ENCODE peak calls at places on chromosomes 7 and 10, in five cellular contexts. J is HCT116, K is mesenchymal stem cell, I is MM.1S, P is fibroblast of lung. C is an unnamed sample.

GRCh38 chr10:8444630-8445029 is 390.1 kb downstream of the GATA3 start:
- DNase-seq in I (no peak), J (no peak), K (peak), P (no peak), C (peak)

GRCh38 chr7:94655562-94655883 is 410 bp downstream of the SGCE start:
- DNase-seq in I (no peak), P (no peak), K (no peak), J (no peak), C (no peak)

GRCh38 chr10:80191589-80192270 is 13.6 kb downstream of the ANXA11 start:
- DNase-seq in J (no peak), I (peak), P (no peak), K (no peak), C (peak)

GRCh38 chr7:137774793-137775201 is 72.0 kb downstream of the DGKI start:
- DNase-seq in P (peak), K (peak), I (no peak), J (no peak), C (peak)

GRCh38 chr7:48259463-48260280 is 88.4 kb downstream of the ABCA13 start:
- DNase-seq in K (no peak), P (no peak), J (no peak), I (no peak), C (no peak)

GRCh38 chr7:55074008-55074499 is 55.2 kb downstream of the EGFR start:
- DNase-seq in K (peak), J (peak), I (peak), P (peak), C (peak)

GRCh38 chr10:102109166-102110116 is 10.7 kb downstream of the LDB1 start:
- DNase-seq in P (no peak), K (no peak), I (no peak), J (no peak), C (no peak)

GRCh38 chr10:102831322-102832071 is 5.7 kb downstream of the CYP17A1 start:
- DNase-seq in I (no peak), P (no peak), J (no peak), K (no peak), C (no peak)

GRCh38 chr10:123595661-123596060 is 70.5 kb upstream of the GPR26 start:
- DNase-seq in K (no peak), P (no peak), J (no peak), I (no peak), C (no peak)

GRCh38 chr10:110226926-110227641 is 19.7 kb downstream of the MXI1 start:
- DNase-seq in J (peak), I (no peak), P (no peak), K (peak), C (no peak)

GRCh38 chr10:35928017-35928619 is 286.0 kb upstream of the FZD8 start:
- DNase-seq in J (no peak), K (peak), P (no peak), I (peak), C (no peak)

GRCh38 chr7:143321734-143322133 is 5.8 kb downstream of the CLCN1 start:
- DNase-seq in I (no peak), K (no peak), P (no peak), J (no peak), C (peak)

GRCh38 chr7:106205621-106206222 is 79.1 kb downstream of the NAMPT start:
- DNase-seq in P (peak), I (no peak), K (peak), J (no peak), C (no peak)

GRCh38 chr10:71077143-71077581 is 135.2 kb upstream of the UNC5B start:
- DNase-seq in P (no peak), I (no peak), J (no peak), K (no peak), C (no peak)

GRCh38 chr10:110171032-110171431 is 36.4 kb upstream of the MXI1 start:
- DNase-seq in K (no peak), J (no peak), I (no peak), P (no peak), C (peak)

GRCh38 chr10:48587101-48587500 is 17.8 kb downstream of the ARHGAP22 start:
- DNase-seq in I (no peak), K (no peak), P (no peak), J (no peak), C (no peak)

GRCh38 chr7:92095424-92095823 is 38.9 kb downstream of the CYP51A1 start:
- DNase-seq in K (no peak), P (no peak), I (no peak), J (no peak), C (no peak)

GRCh38 chr10:123135415-123136141 is at the start of gene HMX3:
- DNase-seq in K (peak), P (peak), J (no peak), I (no peak), C (no peak)

GRCh38 chr10:59878915-59879314 is 27.4 kb downstream of the CCDC6 start:
- DNase-seq in K (no peak), I (no peak), J (no peak), P (no peak), C (no peak)

GRCh38 chr7:113086431-113086888 is at the start of gene GPR85:
- DNase-seq in J (no peak), P (peak), I (no peak), K (peak), C (no peak)

GRCh38 chr7:64884085-64884912 is 18.8 kb upstream of the ZNF273 start:
- DNase-seq in P (no peak), I (no peak), J (no peak), K (no peak), C (no peak)

DNA sequence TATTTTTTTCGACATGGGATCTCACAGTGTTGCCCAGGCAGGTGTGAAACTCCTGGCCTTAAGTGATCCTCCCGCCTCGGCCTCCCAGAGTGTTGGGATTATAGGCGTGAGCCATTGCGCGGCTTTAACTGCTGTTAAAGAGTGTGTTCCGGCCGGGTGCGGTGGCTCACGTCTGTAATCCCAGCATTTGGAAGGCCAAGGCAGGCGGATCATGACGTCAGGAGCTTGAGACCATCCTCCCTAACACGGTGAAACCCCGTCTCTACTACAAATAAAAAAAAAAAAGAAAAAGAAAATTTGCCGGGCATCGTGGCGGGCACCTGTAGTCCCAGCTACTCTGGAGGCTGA is 1.1 kb downstream of the RABGEF1 start:
- DNase-seq in I (no peak), J (no peak), P (peak), K (peak), C (peak)
- H3K9ac ChIP-seq in I (peak), J (peak), P (peak), K (peak), C (peak)

DNA sequence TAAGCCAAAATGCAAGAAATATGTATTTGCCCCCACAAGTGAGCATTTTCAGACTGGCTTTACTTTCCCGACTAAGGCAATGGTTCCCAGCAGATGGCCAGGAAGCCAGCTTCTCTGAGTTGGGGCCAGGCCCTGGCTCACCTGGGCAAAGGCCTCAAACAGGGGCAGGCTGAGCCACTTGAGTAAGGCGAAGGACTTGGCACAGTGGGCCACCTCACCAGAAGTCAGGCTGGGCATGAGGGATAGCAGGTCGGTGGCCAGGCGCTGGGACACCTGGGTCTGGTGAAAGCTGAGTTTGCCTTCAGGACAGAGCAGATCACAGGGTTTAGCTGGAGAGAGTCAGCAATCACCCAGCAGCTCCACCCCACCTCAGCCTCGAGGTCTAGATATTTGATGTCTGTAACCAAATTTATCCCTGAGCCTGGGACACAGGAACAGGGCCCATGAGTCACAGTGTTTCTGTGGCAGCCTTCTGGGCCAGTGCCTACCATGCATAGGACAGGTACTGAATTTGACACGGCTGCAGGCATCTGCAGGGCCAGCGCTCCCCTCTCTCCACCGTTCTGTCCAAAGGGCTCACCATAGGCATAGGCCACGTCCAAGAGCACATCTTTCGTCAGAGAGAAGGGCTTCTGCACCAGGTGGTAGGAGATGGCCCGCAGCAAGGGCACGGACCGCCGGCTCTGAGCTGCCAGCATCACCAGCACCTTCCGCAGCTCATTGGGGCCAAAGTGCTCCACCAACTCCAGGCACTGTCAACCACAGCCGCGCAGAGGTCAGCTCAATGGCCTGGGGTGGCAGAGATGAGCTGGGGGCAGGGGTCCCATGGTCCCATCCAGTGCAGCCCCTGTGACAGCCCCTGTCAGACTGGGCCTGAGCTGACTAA is 7.3 kb downstream of the TBRG4 start:
- DNase-seq in P (no peak), I (no peak), K (no peak), J (no peak), C (no peak)
- H2AFZ ChIP-seq in P (no peak), I (no peak), K (no peak), J (no peak), C (no peak)

GRCh38 chr10:131982796-131983195 is 1.1 kb upstream of the BNIP3 start:
- DNase-seq in K (no peak), J (no peak), P (no peak), I (no peak), C (no peak)
- H3K9ac ChIP-seq in K (peak), J (no peak), P (no peak), I (no peak), C (no peak)

GRCh38 chr7:41187322-41187721 is 515.6 kb downstream of the INHBA start:
- DNase-seq in P (no peak), I (no peak), K (no peak), J (no peak), C (peak)
- H2AFZ ChIP-seq in P (no peak), I (no peak), K (no peak), J (no peak), C (no peak)

DNA sequence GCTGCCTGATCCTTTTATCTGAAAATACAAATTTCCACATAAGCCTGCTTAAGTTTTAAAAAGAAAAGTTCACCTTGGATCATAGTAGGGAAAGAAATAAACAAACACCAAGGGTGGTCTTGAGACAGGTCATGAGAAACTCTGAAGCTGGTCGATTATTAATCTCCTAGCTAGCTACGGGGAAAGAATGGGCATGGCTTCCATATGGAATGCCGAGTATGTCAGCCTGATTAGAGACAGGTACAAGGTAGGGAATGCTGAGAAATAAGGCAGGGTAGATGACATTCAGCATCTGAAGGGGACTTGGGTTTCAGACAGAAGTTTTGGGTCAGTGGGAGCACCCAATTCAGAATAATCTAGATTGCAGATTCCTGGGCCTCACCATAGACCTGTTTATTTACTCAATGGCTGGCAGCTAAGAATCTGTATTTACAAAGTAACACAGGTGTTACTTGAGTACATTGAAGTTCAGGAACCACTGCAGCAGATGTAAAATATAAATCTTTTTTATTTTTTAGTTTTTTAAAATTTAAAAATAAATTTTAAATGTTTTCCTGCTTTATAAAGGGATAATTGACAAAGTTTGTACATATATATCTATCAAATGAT is 49.0 kb downstream of the SCIN start:
- DNase-seq in P (no peak), J (no peak), K (no peak), I (no peak), C (no peak)
- H3K9ac ChIP-seq in P (no peak), J (no peak), K (no peak), I (no peak), C (no peak)

C was measured in PC-3.